ENCODE peak calls at places on chromosomes 1 and 21, in five cellular contexts. V is esophagus muscularis mucosa, J is mammary epithelial cell, B is heart right ventricle, S is spleen. K is an unnamed sample.

GRCh38 chr21:15850645-15851044 is 120.9 kb downstream of the USP25 start:
- DNase-seq in J (peak), S (no peak), V (no peak), B (no peak), K (no peak)

GRCh38 chr1:29410476-29410875 is 174.2 kb downstream of the PTPRU start:
- DNase-seq in S (no peak), B (no peak), V (no peak), J (peak), K (peak)

GRCh38 chr1:223207293-223208066 is 64.4 kb upstream of the TLR5 start:
- DNase-seq in B (no peak), J (no peak), V (no peak), S (no peak), K (no peak)

GRCh38 chr1:42913426-42914091 is 45.1 kb downstream of the SLC2A1 start:
- DNase-seq in B (no peak), V (no peak), S (no peak), J (peak), K (no peak)

GRCh38 chr1:3213730-3214129 is 144.7 kb downstream of the PRDM16 start:
- DNase-seq in V (no peak), J (no peak), S (no peak), B (no peak), K (no peak)

GRCh38 chr1:182806015-182806678 is 16.6 kb downstream of the NPL start:
- DNase-seq in B (no peak), V (no peak), S (no peak), J (no peak), K (no peak)

GRCh38 chr1:204891860-204892259 is 21.2 kb downstream of the NFASC start:
- DNase-seq in V (no peak), S (no peak), B (no peak), J (peak), K (no peak)

GRCh38 chr1:243819438-243819839 is 30.6 kb downstream of the AKT3 start:
- DNase-seq in S (no peak), J (no peak), V (no peak), B (no peak), K (no peak)

GRCh38 chr1:207956976-207957375 is 46.1 kb upstream of the CD34 start:
- DNase-seq in V (no peak), S (no peak), B (no peak), J (no peak), K (no peak)

GRCh38 chr1:228004887-228005462 is 1.8 kb upstream of the WNT3A start:
- DNase-seq in V (peak), B (peak), S (peak), J (no peak), K (no peak)

GRCh38 chr1:232636799-232637198 is 6.9 kb upstream of the SIPA1L2 start:
- DNase-seq in S (no peak), V (no peak), J (no peak), B (no peak), K (no peak)

GRCh38 chr1:209648931-209649776 is 3.1 kb downstream of the LAMB3 start:
- DNase-seq in B (no peak), J (peak), V (no peak), S (no peak), K (peak)

GRCh38 chr1:58858344-58858673 is 74.5 kb upstream of the JUN start:
- DNase-seq in J (no peak), S (no peak), V (no peak), B (no peak), K (no peak)

GRCh38 chr1:33943978-33944377 is 80.1 kb downstream of the HMGB4 start:
- DNase-seq in J (no peak), V (no peak), S (no peak), B (no peak), K (no peak)

GRCh38 chr21:42287193-42288083 is 27.8 kb downstream of the TFF3 start:
- DNase-seq in V (no peak), S (no peak), B (no peak), J (no peak), K (no peak)

GRCh38 chr1:70440642-70441391 is 29.7 kb downstream of the CTH start:
- DNase-seq in J (no peak), S (no peak), B (no peak), V (no peak), K (no peak)

GRCh38 chr1:20790785-20791184 is 3.7 kb upstream of the HP1BP3 start:
- DNase-seq in S (no peak), V (no peak), B (no peak), J (no peak), K (no peak)

GRCh38 chr1:203791498-203791897 is 3.9 kb upstream of the ZBED6 start:
- DNase-seq in V (no peak), B (no peak), S (no peak), J (no peak), K (no peak)

GRCh38 chr1:165324050-165324449 is 32.5 kb downstream of the LMX1A start:
- DNase-seq in B (no peak), J (no peak), S (no peak), V (peak), K (no peak)

GRCh38 chr1:97337250-97338030 is 583.4 kb downstream of the DPYD start:
- DNase-seq in V (no peak), J (no peak), S (no peak), B (no peak), K (no peak)

DNA sequence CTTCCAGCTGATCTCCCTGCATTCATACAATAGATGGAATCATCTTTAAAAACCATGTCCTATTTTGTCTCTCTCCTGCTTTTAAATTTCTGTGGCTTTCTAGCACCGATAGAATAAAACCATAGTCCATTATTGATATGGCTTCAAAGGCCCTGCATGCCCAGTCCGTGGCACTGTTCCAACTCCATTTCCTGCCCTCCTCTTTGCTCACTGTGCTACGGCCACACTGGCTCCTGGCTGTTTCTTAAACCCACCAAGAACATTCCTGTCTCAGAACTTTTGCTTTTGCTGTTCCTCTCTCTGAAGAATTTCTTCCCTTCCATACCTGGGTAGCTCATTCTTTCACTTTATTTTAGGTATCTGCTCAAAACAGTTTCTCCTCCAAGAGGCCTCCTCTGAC is 7.2 kb downstream of the SLAMF1 start:
- DNase-seq in B (no peak), J (no peak), V (no peak), S (no peak), K (no peak)
- H3K27ac ChIP-seq in B (no peak), J (no peak), V (no peak), S (peak), K (no peak)

GRCh38 chr1:55213029-55213884 is 1.9 kb downstream of the USP24 start:
- DNase-seq in B (no peak), V (no peak), S (no peak), J (no peak), K (no peak)

GRCh38 chr1:55211909-55212308 is 3.3 kb downstream of the USP24 start:
- DNase-seq in V (no peak), J (no peak), S (no peak), B (no peak), K (no peak)

GRCh38 chr1:55211456-55211855 is 3.7 kb downstream of the USP24 start:
- DNase-seq in B (no peak), V (no peak), J (no peak), S (no peak), K (no peak)

GRCh38 chr1:55213885-55214213 is 1.3 kb downstream of the USP24 start:
- DNase-seq in S (peak), V (no peak), J (no peak), B (no peak), K (no peak)

DNA sequence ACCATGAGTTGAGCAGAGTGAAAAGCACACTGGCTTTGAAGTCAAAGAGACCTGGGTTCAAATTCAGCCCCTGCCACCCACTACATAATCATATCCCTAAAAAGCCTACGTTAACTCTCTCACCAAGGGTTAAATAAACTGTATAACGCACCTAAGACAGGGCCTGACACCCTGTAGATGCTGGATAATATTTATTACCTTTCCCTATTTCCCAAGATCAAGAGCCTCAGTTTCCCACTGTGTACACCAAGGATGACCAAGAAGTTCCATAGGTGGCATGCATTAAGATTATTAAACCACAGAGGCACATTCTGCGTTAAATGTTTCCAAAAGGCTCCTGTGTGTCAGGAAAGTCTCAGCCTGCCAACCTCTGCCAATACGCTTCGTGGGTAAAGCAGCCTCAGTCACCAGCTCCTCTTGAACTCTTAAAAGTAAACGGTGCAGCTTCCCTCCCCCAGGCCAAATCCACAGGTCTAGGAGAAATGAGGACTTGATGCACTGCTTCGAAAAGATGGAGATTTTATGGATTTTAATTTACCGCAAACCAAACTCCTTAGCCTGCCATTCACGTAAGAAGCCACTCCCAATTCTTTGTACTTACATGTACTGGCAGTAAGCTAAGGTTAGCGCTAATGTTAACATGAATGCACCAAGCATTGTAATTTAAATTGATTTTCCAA is 2.7 kb downstream of the USP24 start:
- DNase-seq in B (no peak), V (no peak), J (no peak), S (no peak), K (no peak)
- H3K27ac ChIP-seq in B (peak), V (peak), J (no peak), S (peak), K (peak)

GRCh38 chr1:12428334-12428733 is 189.7 kb downstream of the DHRS3 start:
- DNase-seq in B (no peak), S (no peak), V (no peak), J (no peak), K (no peak)

GRCh38 chr1:12424150-12424549 is 193.9 kb downstream of the DHRS3 start:
- DNase-seq in S (no peak), J (no peak), B (no peak), V (no peak), K (no peak)

GRCh38 chr1:12422488-12422887 is 192.7 kb downstream of the VPS13D start:
- DNase-seq in S (no peak), V (no peak), J (no peak), B (no peak), K (no peak)

GRCh38 chr1:12424793-12425192 is 193.2 kb downstream of the DHRS3 start:
- DNase-seq in J (no peak), V (no peak), B (no peak), S (no peak), K (no peak)

GRCh38 chr1:12426030-12426429 is 192.0 kb downstream of the DHRS3 start:
- DNase-seq in J (no peak), B (no peak), S (no peak), V (no peak), K (no peak)
- H3K27ac ChIP-seq in J (no peak), B (no peak), S (no peak), V (no peak), K (no peak)

GRCh38 chr1:12475158-12475934 is 142.7 kb downstream of the DHRS3 start:
- DNase-seq in B (no peak), S (no peak), V (no peak), J (no peak), K (no peak)
- H3K27ac ChIP-seq in B (peak), S (peak), V (peak), J (no peak), K (peak)

GRCh38 chr21:32519945-32520884 is 65.1 kb downstream of the TCP10L start:
- DNase-seq in B (no peak), V (no peak), S (no peak), J (no peak), K (no peak)
- H3K27ac ChIP-seq in B (peak), V (peak), S (peak), J (no peak), K (no peak)

DNA sequence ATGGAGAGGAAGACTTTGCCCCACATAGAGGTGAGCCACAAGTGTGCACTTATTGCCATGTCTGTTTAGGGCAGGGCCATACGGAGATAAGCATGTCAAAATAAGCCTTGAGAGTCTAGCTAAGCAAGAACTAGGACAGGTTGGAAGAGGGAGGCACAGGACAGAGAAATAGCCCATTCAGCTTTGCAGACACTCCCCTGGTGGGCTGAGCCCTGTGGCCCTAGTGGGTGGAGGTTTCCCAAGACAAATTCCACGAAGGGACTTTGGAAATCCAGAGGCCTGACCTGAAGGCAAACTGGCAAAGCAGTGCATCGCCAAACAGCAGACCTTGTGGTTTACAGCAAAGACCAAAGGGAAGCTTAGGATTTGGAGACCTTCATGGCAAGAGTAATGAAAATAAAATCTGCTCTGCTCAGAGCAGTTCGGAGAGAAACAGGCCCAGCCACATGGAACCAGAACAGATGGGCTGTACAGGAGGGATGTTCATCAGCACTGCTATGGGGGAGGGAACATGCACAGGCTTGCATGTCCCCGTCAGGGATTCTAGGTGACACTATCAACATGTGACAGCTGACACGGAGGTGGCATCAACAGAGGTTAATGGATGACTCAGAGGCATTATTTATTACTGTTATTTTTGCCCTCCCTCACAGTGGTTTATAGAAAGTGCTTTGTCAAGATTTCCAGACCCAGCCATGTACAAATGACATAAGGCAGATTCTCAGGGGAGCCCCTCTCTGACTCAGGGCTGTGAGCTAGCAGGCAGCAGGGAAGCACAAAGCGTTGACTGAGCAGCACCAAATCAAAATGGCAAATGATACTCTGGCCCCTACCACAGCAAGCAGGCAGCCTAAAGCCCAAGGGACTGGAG is 90.1 kb upstream of the IRF2BP2 start:
- DNase-seq in J (peak), B (no peak), S (no peak), V (no peak), K (no peak)
- H3K27ac ChIP-seq in J (no peak), B (peak), S (no peak), V (peak), K (no peak)

GRCh38 chr1:45446530-45446929 is 44.4 kb downstream of the TESK2 start:
- DNase-seq in B (no peak), V (no peak), J (no peak), S (no peak), K (no peak)
- H3K27ac ChIP-seq in B (no peak), V (no peak), J (no peak), S (no peak), K (no peak)

GRCh38 chr1:15690317-15690716 is 6.2 kb downstream of the PLEKHM2 start:
- DNase-seq in V (no peak), B (no peak), J (no peak), S (no peak), K (no peak)

GRCh38 chr1:15684042-15684461 is at the start of gene PLEKHM2:
- DNase-seq in J (peak), V (no peak), S (peak), B (peak), K (no peak)

GRCh38 chr1:15685820-15686219 is 1.7 kb downstream of the PLEKHM2 start:
- DNase-seq in B (no peak), S (no peak), V (no peak), J (peak), K (no peak)

GRCh38 chr1:15684468-15685283 is 556 bp downstream of the PLEKHM2 start:
- DNase-seq in V (no peak), B (peak), S (peak), J (peak), K (no peak)

GRCh38 chr1:15687446-15687845 is 3.3 kb downstream of the PLEKHM2 start:
- DNase-seq in S (no peak), J (no peak), B (no peak), V (no peak), K (no peak)
- H3K27ac ChIP-seq in S (no peak), J (no peak), B (peak), V (no peak), K (no peak)

GRCh38 chr1:100347009-100347966 is 5.0 kb upstream of the CDC14A start:
- DNase-seq in V (no peak), J (no peak), S (no peak), B (no peak), K (no peak)

GRCh38 chr1:100342391-100342790 is 9.9 kb upstream of the CDC14A start:
- DNase-seq in B (no peak), J (no peak), V (peak), S (no peak), K (no peak)

GRCh38 chr1:100346387-100346786 is 5.9 kb upstream of the CDC14A start:
- DNase-seq in S (no peak), J (no peak), B (no peak), V (no peak), K (no peak)

GRCh38 chr1:100344774-100345173 is 7.5 kb upstream of the CDC14A start:
- DNase-seq in J (no peak), B (no peak), V (no peak), S (no peak), K (no peak)

DNA sequence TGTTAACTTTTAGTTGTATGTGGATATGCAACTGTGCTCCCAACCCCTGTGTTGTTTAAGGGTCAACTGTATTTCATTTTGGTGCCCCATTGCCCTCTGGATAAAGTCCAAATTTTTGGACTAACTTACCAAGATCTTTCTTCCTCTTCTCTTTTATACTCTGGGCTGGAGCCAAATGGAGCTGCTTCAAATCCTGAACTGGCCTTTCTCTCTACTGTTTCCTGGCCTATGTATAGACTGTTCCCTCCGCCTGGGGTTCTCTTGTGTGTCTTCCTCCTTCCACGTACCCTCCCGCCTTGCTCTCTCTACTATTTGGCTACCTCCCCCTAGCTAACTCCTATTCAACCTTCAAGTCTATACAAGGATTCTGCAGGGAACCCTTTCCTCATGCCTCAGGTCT is 8.4 kb upstream of the CDC14A start:
- DNase-seq in V (no peak), J (no peak), B (no peak), S (no peak), K (no peak)
- H3K27ac ChIP-seq in V (no peak), J (no peak), B (no peak), S (no peak), K (no peak)

DNA sequence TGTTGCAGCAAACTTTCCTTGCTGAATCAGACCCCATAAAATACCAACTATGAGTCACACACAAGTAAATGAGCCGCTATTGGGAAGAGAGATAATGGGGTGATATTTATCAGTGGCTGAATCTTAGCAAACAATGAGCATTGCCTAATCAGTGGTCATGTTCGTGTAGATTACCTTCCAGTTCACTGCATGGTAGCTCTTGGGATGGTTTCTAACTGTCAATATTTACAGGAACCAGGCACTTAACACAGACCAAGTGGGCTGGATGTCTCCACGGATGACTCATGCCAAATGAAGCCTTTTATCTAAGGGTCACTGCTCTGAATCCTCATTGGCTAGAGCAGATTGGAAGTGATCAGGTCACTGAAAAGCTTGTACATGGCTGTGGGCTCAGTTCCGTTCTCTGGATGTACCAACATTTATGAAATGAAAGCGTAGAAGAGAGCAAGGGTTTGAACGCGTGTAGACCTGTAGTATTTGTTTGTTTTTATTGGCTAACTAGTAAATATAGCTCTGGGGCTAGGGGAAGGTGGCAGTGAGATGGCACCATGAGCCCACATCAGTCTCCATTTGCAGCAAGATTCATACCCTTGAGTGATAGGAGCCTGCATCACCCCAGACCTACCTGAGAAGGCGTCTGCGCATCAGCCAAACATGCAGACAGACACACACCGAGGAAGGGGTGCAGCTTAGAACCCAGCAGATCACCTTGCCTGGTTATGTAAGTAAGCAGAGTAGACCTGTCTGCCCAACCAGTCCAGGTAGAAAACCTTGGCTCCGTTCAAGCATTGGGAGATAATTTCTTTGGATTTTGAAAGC is 153.3 kb downstream of the TOMM20 start:
- DNase-seq in S (no peak), V (no peak), J (peak), B (no peak), K (peak)
- H3K27ac ChIP-seq in S (peak), V (peak), J (peak), B (peak), K (peak)

K was measured in epithelial cell of prostate.